ENCODE peak calls at places on chromosomes 12 and 14, in five cellular contexts. V is activated CD4-positive, CD25-positive, alpha-beta regulatory T cell treated with anti-CD3 and anti-CD28 coated beads, Interleukin-2, amount 50 U/mL, for 72 hours; U is activated effector memory CD4-positive, alpha-beta T cell treated with anti-CD3 and anti-CD28 coated beads, Interleukin-2, amount 50 U/mL, for 16 hours; J is stimulated activated CD4-positive, alpha-beta T cell treated with anti-CD3 and anti-CD28 coated beads, Interleukin-4, amount 100 ng/mL, for 48 hours; F is tibial artery. Y is an unnamed sample.

GRCh38 chr12:121529184-121529583 is 51.6 kb downstream of the KDM2B start:
- DNase-seq in V (no peak), F (no peak), J (no peak), U (no peak), Y (no peak)

GRCh38 chr12:130017571-130018449 is 114.0 kb upstream of the TMEM132D start:
- DNase-seq in J (no peak), V (no peak), U (peak; percentile 43), F (no peak), Y (no peak)

GRCh38 chr12:56158029-56158925 is at the start of gene MYL6:
- DNase-seq in U (peak; percentile 95), V (peak; percentile 82), F (peak; percentile 99), J (peak; percentile 91), Y (peak; percentile 85)

GRCh38 chr12:10849425-10849878 is at the start of gene PRR4:
- DNase-seq in F (no peak), U (no peak), V (no peak), J (no peak), Y (no peak)

GRCh38 chr14:64671591-64671990 is 32.6 kb upstream of the PLEKHG3 start:
- DNase-seq in F (no peak), V (no peak), U (no peak), J (no peak), Y (no peak)

GRCh38 chr12:57461326-57461903 is 1.8 kb downstream of the GLI1 start:
- DNase-seq in V (no peak), F (peak; percentile 70), U (peak; percentile 76), J (no peak), Y (no peak)

GRCh38 chr14:50792634-50793068 is 38.3 kb downstream of the NIN start:
- DNase-seq in U (no peak), F (no peak), J (no peak), V (no peak), Y (no peak)

GRCh38 chr12:51388826-51389225 is 2.4 kb downstream of the GALNT6 start:
- DNase-seq in U (no peak), J (no peak), F (no peak), V (no peak), Y (no peak)

GRCh38 chr12:111881712-111882111 is 39.7 kb downstream of the MAPKAPK5 start:
- DNase-seq in J (no peak), U (no peak), F (no peak), V (no peak), Y (no peak)

GRCh38 chr14:70907996-70908917 is 998 bp downstream of the PCNX1 start:
- DNase-seq in U (peak; percentile 85), V (peak; percentile 67), J (peak; percentile 61), F (peak; percentile 71), Y (no peak)

GRCh38 chr12:40569626-40570179 is 122.5 kb upstream of the CNTN1 start:
- DNase-seq in V (no peak), U (no peak), F (no peak), J (no peak), Y (no peak)

GRCh38 chr12:116012757-116013156 is 264.7 kb downstream of the MED13L start:
- DNase-seq in U (no peak), F (no peak), J (no peak), V (no peak), Y (no peak)

GRCh38 chr12:95554532-95555071 is 3.3 kb upstream of the USP44 start:
- DNase-seq in J (no peak), F (no peak), V (no peak), U (no peak), Y (no peak)

GRCh38 chr14:59918824-59919581 is 941 bp upstream of the LRRC9 start:
- DNase-seq in V (no peak), F (no peak), J (no peak), U (no peak), Y (no peak)

GRCh38 chr14:63848890-63849289 is 3.9 kb upstream of the SYNE2 start:
- DNase-seq in U (no peak), F (no peak), J (no peak), V (no peak), Y (no peak)

GRCh38 chr12:95248604-95249355 is 31.2 kb downstream of the VEZT start:
- DNase-seq in V (no peak), F (no peak), U (no peak), J (no peak), Y (peak; percentile 14)

GRCh38 chr12:118307069-118307954 is 65.4 kb downstream of the TAOK3 start:
- DNase-seq in F (no peak), J (peak; percentile 42), V (no peak), U (peak; percentile 73), Y (peak; percentile 91)

GRCh38 chr12:6605425-6606330 is 1.5 kb downstream of the CHD4 start:
- DNase-seq in U (peak; percentile 74), F (no peak), V (no peak), J (no peak), Y (no peak)

GRCh38 chr14:39566795-39567194 is 134.6 kb upstream of the FBXO33 start:
- DNase-seq in J (no peak), V (no peak), F (no peak), U (no peak), Y (no peak)

GRCh38 chr14:51652168-51653095 is 722 bp downstream of the FRMD6 start:
- DNase-seq in V (no peak), U (no peak), F (peak; percentile 37), J (peak; percentile 12), Y (no peak)

GRCh38 chr14:21734457-21735074 is 60.9 kb upstream of the OR4E1 start:
- DNase-seq in U (peak; percentile 65), V (no peak), J (no peak), F (no peak), Y (no peak)

GRCh38 chr12:82968644-82969339 is 282.1 kb downstream of the TMTC2 start:
- DNase-seq in F (no peak), J (no peak), V (no peak), U (no peak), Y (no peak)

Y was measured in GM04503.